ENCODE peak calls at places on chromosomes 7 and 10, in ten cellular contexts. One of them, this sample, is unnamed.

GRCh38 chr7:23604296-23604640 is 7.1 kb downstream of the CCDC126 start:
- DNase-seq in globus pallidus: no peak
- DNase-seq in left lung: no peak
- DNase-seq in OCI-LY7: no peak
- DNase-seq in choroid plexus epithelial cell: peak
- DNase-seq in activated CD8-positive, alpha-beta memory T cell treated with anti-CD3 and anti-CD28 coated beads for 48 hours: no peak
- DNase-seq in cerebellum: no peak
- DNase-seq in fibroblast of mammary gland: peak
- DNase-seq in AG08396: no peak
- DNase-seq in retinal pigment epithelial cell: no peak
- DNase-seq in this sample: peak

GRCh38 chr10:100825946-100826660 is 80.7 kb downstream of the PAX2 start:
- DNase-seq in globus pallidus: no peak
- DNase-seq in left lung: peak
- DNase-seq in OCI-LY7: peak
- DNase-seq in choroid plexus epithelial cell: no peak
- DNase-seq in activated CD8-positive, alpha-beta memory T cell treated with anti-CD3 and anti-CD28 coated beads for 48 hours: no peak
- DNase-seq in cerebellum: no peak
- DNase-seq in fibroblast of mammary gland: no peak
- DNase-seq in AG08396: no peak
- DNase-seq in retinal pigment epithelial cell: no peak
- DNase-seq in this sample: no peak

GRCh38 chr10:45008524-45009161 is 7.9 kb downstream of the ZNF22 start:
- DNase-seq in globus pallidus: peak
- DNase-seq in left lung: no peak
- DNase-seq in OCI-LY7: peak
- DNase-seq in choroid plexus epithelial cell: peak
- DNase-seq in activated CD8-positive, alpha-beta memory T cell treated with anti-CD3 and anti-CD28 coated beads for 48 hours: no peak
- DNase-seq in cerebellum: peak
- DNase-seq in fibroblast of mammary gland: peak
- DNase-seq in AG08396: peak
- DNase-seq in retinal pigment epithelial cell: peak
- DNase-seq in this sample: peak

GRCh38 chr10:72079356-72079755 is 9.0 kb downstream of the SPOCK2 start:
- DNase-seq in globus pallidus: peak
- DNase-seq in left lung: no peak
- DNase-seq in OCI-LY7: peak
- DNase-seq in choroid plexus epithelial cell: no peak
- DNase-seq in activated CD8-positive, alpha-beta memory T cell treated with anti-CD3 and anti-CD28 coated beads for 48 hours: no peak
- DNase-seq in cerebellum: peak
- DNase-seq in fibroblast of mammary gland: no peak
- DNase-seq in AG08396: no peak
- DNase-seq in retinal pigment epithelial cell: no peak
- DNase-seq in this sample: no peak

GRCh38 chr7:135121868-135122267 is 26.0 kb upstream of the TMEM140 start:
- DNase-seq in globus pallidus: no peak
- DNase-seq in left lung: peak
- DNase-seq in OCI-LY7: no peak
- DNase-seq in choroid plexus epithelial cell: peak
- DNase-seq in activated CD8-positive, alpha-beta memory T cell treated with anti-CD3 and anti-CD28 coated beads for 48 hours: no peak
- DNase-seq in cerebellum: no peak
- DNase-seq in fibroblast of mammary gland: peak
- DNase-seq in AG08396: no peak
- DNase-seq in retinal pigment epithelial cell: no peak
- DNase-seq in this sample: no peak

GRCh38 chr10:113162960-113163359 is 212.9 kb downstream of the TCF7L2 start:
- DNase-seq in globus pallidus: no peak
- DNase-seq in left lung: no peak
- DNase-seq in OCI-LY7: no peak
- DNase-seq in choroid plexus epithelial cell: no peak
- DNase-seq in activated CD8-positive, alpha-beta memory T cell treated with anti-CD3 and anti-CD28 coated beads for 48 hours: no peak
- DNase-seq in cerebellum: no peak
- DNase-seq in fibroblast of mammary gland: no peak
- DNase-seq in AG08396: no peak
- DNase-seq in retinal pigment epithelial cell: no peak
- DNase-seq in this sample: no peak

GRCh38 chr7:3591150-3591549 is 290.1 kb downstream of the SDK1 start:
- DNase-seq in globus pallidus: no peak
- DNase-seq in left lung: no peak
- DNase-seq in OCI-LY7: no peak
- DNase-seq in choroid plexus epithelial cell: no peak
- DNase-seq in activated CD8-positive, alpha-beta memory T cell treated with anti-CD3 and anti-CD28 coated beads for 48 hours: no peak
- DNase-seq in cerebellum: no peak
- DNase-seq in fibroblast of mammary gland: no peak
- DNase-seq in AG08396: no peak
- DNase-seq in retinal pigment epithelial cell: no peak
- DNase-seq in this sample: no peak

GRCh38 chr10:124152139-124152780 is 58.9 kb upstream of the CHST15 start:
- DNase-seq in globus pallidus: peak
- DNase-seq in left lung: peak
- DNase-seq in OCI-LY7: no peak
- DNase-seq in choroid plexus epithelial cell: peak
- DNase-seq in activated CD8-positive, alpha-beta memory T cell treated with anti-CD3 and anti-CD28 coated beads for 48 hours: no peak
- DNase-seq in cerebellum: no peak
- DNase-seq in fibroblast of mammary gland: peak
- DNase-seq in AG08396: peak
- DNase-seq in retinal pigment epithelial cell: no peak
- DNase-seq in this sample: peak

GRCh38 chr7:134458806-134459698 is at the start of gene AKR1B1:
- DNase-seq in globus pallidus: peak
- DNase-seq in left lung: peak
- DNase-seq in OCI-LY7: peak
- DNase-seq in choroid plexus epithelial cell: peak
- DNase-seq in activated CD8-positive, alpha-beta memory T cell treated with anti-CD3 and anti-CD28 coated beads for 48 hours: peak
- DNase-seq in cerebellum: peak
- DNase-seq in fibroblast of mammary gland: peak
- DNase-seq in AG08396: peak
- DNase-seq in retinal pigment epithelial cell: no peak
- DNase-seq in this sample: peak

GRCh38 chr7:17815318-17815717 is 125.0 kb downstream of the SNX13 start:
- DNase-seq in globus pallidus: no peak
- DNase-seq in left lung: no peak
- DNase-seq in OCI-LY7: no peak
- DNase-seq in choroid plexus epithelial cell: peak
- DNase-seq in activated CD8-positive, alpha-beta memory T cell treated with anti-CD3 and anti-CD28 coated beads for 48 hours: no peak
- DNase-seq in cerebellum: no peak
- DNase-seq in fibroblast of mammary gland: no peak
- DNase-seq in AG08396: no peak
- DNase-seq in retinal pigment epithelial cell: no peak
- DNase-seq in this sample: no peak

GRCh38 chr10:70664702-70665195 is 7.6 kb upstream of the ADAMTS14 start:
- DNase-seq in globus pallidus: peak
- DNase-seq in left lung: no peak
- DNase-seq in OCI-LY7: peak
- DNase-seq in choroid plexus epithelial cell: peak
- DNase-seq in activated CD8-positive, alpha-beta memory T cell treated with anti-CD3 and anti-CD28 coated beads for 48 hours: no peak
- DNase-seq in cerebellum: no peak
- DNase-seq in fibroblast of mammary gland: peak
- DNase-seq in AG08396: peak
- DNase-seq in retinal pigment epithelial cell: peak
- DNase-seq in this sample: peak

GRCh38 chr10:122139226-122139625 is 131.9 kb upstream of the BTBD16 start:
- DNase-seq in globus pallidus: no peak
- DNase-seq in left lung: no peak
- DNase-seq in OCI-LY7: no peak
- DNase-seq in choroid plexus epithelial cell: no peak
- DNase-seq in activated CD8-positive, alpha-beta memory T cell treated with anti-CD3 and anti-CD28 coated beads for 48 hours: no peak
- DNase-seq in cerebellum: no peak
- DNase-seq in fibroblast of mammary gland: no peak
- DNase-seq in AG08396: no peak
- DNase-seq in retinal pigment epithelial cell: no peak
- DNase-seq in this sample: no peak

GRCh38 chr10:106355450-106355849 is 809.1 kb downstream of the SORCS1 start:
- DNase-seq in globus pallidus: no peak
- DNase-seq in left lung: no peak
- DNase-seq in OCI-LY7: no peak
- DNase-seq in choroid plexus epithelial cell: peak
- DNase-seq in activated CD8-positive, alpha-beta memory T cell treated with anti-CD3 and anti-CD28 coated beads for 48 hours: no peak
- DNase-seq in cerebellum: no peak
- DNase-seq in fibroblast of mammary gland: peak
- DNase-seq in AG08396: no peak
- DNase-seq in retinal pigment epithelial cell: no peak
- DNase-seq in this sample: no peak

GRCh38 chr10:101939273-101939635 is 95.7 kb upstream of the KCNIP2 start:
- DNase-seq in globus pallidus: no peak
- DNase-seq in left lung: no peak
- DNase-seq in OCI-LY7: peak
- DNase-seq in choroid plexus epithelial cell: peak
- DNase-seq in activated CD8-positive, alpha-beta memory T cell treated with anti-CD3 and anti-CD28 coated beads for 48 hours: no peak
- DNase-seq in cerebellum: no peak
- DNase-seq in fibroblast of mammary gland: peak
- DNase-seq in AG08396: peak
- DNase-seq in retinal pigment epithelial cell: peak
- DNase-seq in this sample: peak

GRCh38 chr7:17444673-17445072 is 146.2 kb downstream of the AHR start:
- DNase-seq in globus pallidus: no peak
- DNase-seq in left lung: no peak
- DNase-seq in OCI-LY7: no peak
- DNase-seq in choroid plexus epithelial cell: peak
- DNase-seq in activated CD8-positive, alpha-beta memory T cell treated with anti-CD3 and anti-CD28 coated beads for 48 hours: no peak
- DNase-seq in cerebellum: no peak
- DNase-seq in fibroblast of mammary gland: peak
- DNase-seq in AG08396: no peak
- DNase-seq in retinal pigment epithelial cell: no peak
- DNase-seq in this sample: peak

GRCh38 chr10:5553400-5554170 is 28.8 kb downstream of the CALML3 start:
- DNase-seq in globus pallidus: no peak
- DNase-seq in left lung: peak
- DNase-seq in OCI-LY7: no peak
- DNase-seq in choroid plexus epithelial cell: no peak
- DNase-seq in activated CD8-positive, alpha-beta memory T cell treated with anti-CD3 and anti-CD28 coated beads for 48 hours: no peak
- DNase-seq in cerebellum: no peak
- DNase-seq in fibroblast of mammary gland: no peak
- DNase-seq in AG08396: no peak
- DNase-seq in retinal pigment epithelial cell: no peak
- DNase-seq in this sample: no peak

GRCh38 chr7:113083132-113083833 is 3.3 kb downstream of the GPR85 start:
- DNase-seq in globus pallidus: no peak
- DNase-seq in left lung: no peak
- DNase-seq in OCI-LY7: no peak
- DNase-seq in choroid plexus epithelial cell: no peak
- DNase-seq in activated CD8-positive, alpha-beta memory T cell treated with anti-CD3 and anti-CD28 coated beads for 48 hours: no peak
- DNase-seq in cerebellum: peak
- DNase-seq in fibroblast of mammary gland: no peak
- DNase-seq in AG08396: no peak
- DNase-seq in retinal pigment epithelial cell: no peak
- DNase-seq in this sample: no peak

GRCh38 chr7:41415473-41416207 is 287.2 kb downstream of the INHBA start:
- DNase-seq in globus pallidus: no peak
- DNase-seq in left lung: no peak
- DNase-seq in OCI-LY7: no peak
- DNase-seq in choroid plexus epithelial cell: peak
- DNase-seq in activated CD8-positive, alpha-beta memory T cell treated with anti-CD3 and anti-CD28 coated beads for 48 hours: no peak
- DNase-seq in cerebellum: no peak
- DNase-seq in fibroblast of mammary gland: no peak
- DNase-seq in AG08396: no peak
- DNase-seq in retinal pigment epithelial cell: no peak
- DNase-seq in this sample: no peak

GRCh38 chr10:122669842-122670241 is 29.8 kb downstream of the C10orf120 start:
- DNase-seq in globus pallidus: no peak
- DNase-seq in left lung: no peak
- DNase-seq in OCI-LY7: no peak
- DNase-seq in choroid plexus epithelial cell: no peak
- DNase-seq in activated CD8-positive, alpha-beta memory T cell treated with anti-CD3 and anti-CD28 coated beads for 48 hours: no peak
- DNase-seq in cerebellum: no peak
- DNase-seq in fibroblast of mammary gland: no peak
- DNase-seq in AG08396: no peak
- DNase-seq in retinal pigment epithelial cell: no peak
- DNase-seq in this sample: no peak

GRCh38 chr7:132472463-132473120 is 103.7 kb downstream of the PLXNA4 start:
- DNase-seq in globus pallidus: no peak
- DNase-seq in left lung: no peak
- DNase-seq in OCI-LY7: no peak
- DNase-seq in choroid plexus epithelial cell: no peak
- DNase-seq in activated CD8-positive, alpha-beta memory T cell treated with anti-CD3 and anti-CD28 coated beads for 48 hours: no peak
- DNase-seq in cerebellum: peak
- DNase-seq in fibroblast of mammary gland: peak
- DNase-seq in AG08396: peak
- DNase-seq in retinal pigment epithelial cell: no peak
- DNase-seq in this sample: peak

GRCh38 chr10:25130911-25131310 is 43.9 kb upstream of the GPR158 start:
- DNase-seq in globus pallidus: no peak
- DNase-seq in left lung: no peak
- DNase-seq in OCI-LY7: no peak
- DNase-seq in choroid plexus epithelial cell: peak
- DNase-seq in activated CD8-positive, alpha-beta memory T cell treated with anti-CD3 and anti-CD28 coated beads for 48 hours: no peak
- DNase-seq in cerebellum: no peak
- DNase-seq in fibroblast of mammary gland: peak
- DNase-seq in AG08396: peak
- DNase-seq in retinal pigment epithelial cell: no peak
- DNase-seq in this sample: peak

GRCh38 chr10:27759483-27760281 is 14.1 kb upstream of the MKX start:
- DNase-seq in globus pallidus: no peak
- DNase-seq in left lung: no peak
- DNase-seq in OCI-LY7: no peak
- DNase-seq in choroid plexus epithelial cell: no peak
- DNase-seq in activated CD8-positive, alpha-beta memory T cell treated with anti-CD3 and anti-CD28 coated beads for 48 hours: no peak
- DNase-seq in cerebellum: no peak
- DNase-seq in fibroblast of mammary gland: no peak
- DNase-seq in AG08396: no peak
- DNase-seq in retinal pigment epithelial cell: no peak
- DNase-seq in this sample: no peak

GRCh38 chr10:49526624-49527023 is 12.3 kb downstream of the ERCC6 start:
- DNase-seq in globus pallidus: no peak
- DNase-seq in left lung: no peak
- DNase-seq in OCI-LY7: no peak
- DNase-seq in choroid plexus epithelial cell: peak
- DNase-seq in activated CD8-positive, alpha-beta memory T cell treated with anti-CD3 and anti-CD28 coated beads for 48 hours: no peak
- DNase-seq in cerebellum: no peak
- DNase-seq in fibroblast of mammary gland: peak
- DNase-seq in AG08396: no peak
- DNase-seq in retinal pigment epithelial cell: no peak
- DNase-seq in this sample: no peak

GRCh38 chr7:84176716-84177115 is 17.9 kb downstream of the SEMA3A start:
- DNase-seq in globus pallidus: no peak
- DNase-seq in left lung: no peak
- DNase-seq in OCI-LY7: no peak
- DNase-seq in choroid plexus epithelial cell: no peak
- DNase-seq in activated CD8-positive, alpha-beta memory T cell treated with anti-CD3 and anti-CD28 coated beads for 48 hours: no peak
- DNase-seq in cerebellum: no peak
- DNase-seq in fibroblast of mammary gland: no peak
- DNase-seq in AG08396: no peak
- DNase-seq in retinal pigment epithelial cell: no peak
- DNase-seq in this sample: peak

GRCh38 chr7:114392686-114393085 is 21.9 kb upstream of the FOXP2 start:
- DNase-seq in globus pallidus: no peak
- DNase-seq in left lung: no peak
- DNase-seq in OCI-LY7: no peak
- DNase-seq in choroid plexus epithelial cell: no peak
- DNase-seq in activated CD8-positive, alpha-beta memory T cell treated with anti-CD3 and anti-CD28 coated beads for 48 hours: no peak
- DNase-seq in cerebellum: no peak
- DNase-seq in fibroblast of mammary gland: no peak
- DNase-seq in AG08396: no peak
- DNase-seq in retinal pigment epithelial cell: peak
- DNase-seq in this sample: peak

GRCh38 chr10:29392376-29393021 is 103.6 kb downstream of the LYZL1 start:
- DNase-seq in globus pallidus: peak
- DNase-seq in left lung: no peak
- DNase-seq in OCI-LY7: peak
- DNase-seq in choroid plexus epithelial cell: peak
- DNase-seq in activated CD8-positive, alpha-beta memory T cell treated with anti-CD3 and anti-CD28 coated beads for 48 hours: no peak
- DNase-seq in cerebellum: no peak
- DNase-seq in fibroblast of mammary gland: peak
- DNase-seq in AG08396: peak
- DNase-seq in retinal pigment epithelial cell: no peak
- DNase-seq in this sample: no peak

This sample was measured in NCI-H226.